ENCODE peak calls at places on chromosomes 6 and 20, in eight cellular contexts. F, L, E, J, I, Z, S and P are unnamed samples.

GRCh38 chr6:97594834-97595233 is 311.8 kb upstream of the MMS22L start:
- DNase-seq in Z (no peak), J (no peak), I (no peak), F (no peak), L (no peak), S (no peak), E (no peak), P (no peak)

GRCh38 chr6:81253821-81254220 is 498.7 kb downstream of the TENT5A start:
- DNase-seq in F (no peak), I (no peak), L (no peak), E (no peak), Z (no peak), J (no peak), S (no peak), P (no peak)

GRCh38 chr20:32624687-32625345 is 39.7 kb upstream of the NOL4L start:
- DNase-seq in J (no peak), S (no peak), L (no peak), E (no peak), Z (no peak), I (no peak), F (no peak), P (no peak)

GRCh38 chr6:134882426-134883038 is 67.4 kb downstream of the ALDH8A1 start:
- DNase-seq in Z (peak), I (peak), E (peak), J (peak), L (peak), F (no peak), S (peak), P (peak)

GRCh38 chr6:155273438-155273837 is 9.6 kb downstream of the CLDN20 start:
- DNase-seq in L (no peak), F (no peak), E (no peak), S (no peak), Z (no peak), J (peak), I (no peak), P (no peak)

GRCh38 chr6:14452567-14453527 is 335.3 kb downstream of the CD83 start:
- DNase-seq in J (peak), Z (no peak), E (no peak), F (peak), S (peak), I (no peak), L (no peak), P (no peak)

GRCh38 chr6:39801456-39802251 is 9.5 kb downstream of the DAAM2 start:
- DNase-seq in L (no peak), J (no peak), F (no peak), I (no peak), Z (no peak), E (no peak), S (no peak), P (peak)

GRCh38 chr6:12291785-12292604 is 1.8 kb downstream of the EDN1 start:
- DNase-seq in F (peak), I (no peak), J (no peak), L (peak), Z (no peak), S (no peak), E (no peak), P (peak)

GRCh38 chr6:33620158-33620583 is 951 bp upstream of the ITPR3 start:
- DNase-seq in I (no peak), L (peak), F (peak), E (no peak), Z (peak), J (peak), S (no peak), P (no peak)

GRCh38 chr6:71345505-71345904 is 56.9 kb downstream of the OGFRL1 start:
- DNase-seq in J (no peak), L (no peak), S (no peak), F (no peak), I (no peak), Z (no peak), E (no peak), P (no peak)

GRCh38 chr20:12595841-12596240 is 412.9 kb upstream of the SPTLC3 start:
- DNase-seq in J (no peak), S (no peak), Z (no peak), L (no peak), I (no peak), F (no peak), E (no peak), P (no peak)

GRCh38 chr6:82955841-82956240 is 109.8 kb downstream of the UBE3D start:
- DNase-seq in E (no peak), I (no peak), S (no peak), J (no peak), F (no peak), Z (no peak), L (no peak), P (no peak)

GRCh38 chr6:106801256-106801655 is 171.9 kb downstream of the QRSL1 start:
- DNase-seq in E (no peak), I (no peak), S (no peak), J (no peak), F (no peak), L (no peak), Z (no peak), P (no peak)

GRCh38 chr6:160007118-160007517 is 38.2 kb downstream of the IGF2R start:
- DNase-seq in Z (no peak), S (no peak), L (no peak), J (no peak), F (no peak), E (no peak), I (no peak), P (no peak)

GRCh38 chr6:160005211-160005610 is 36.3 kb downstream of the IGF2R start:
- DNase-seq in F (no peak), L (no peak), Z (no peak), I (no peak), J (no peak), E (no peak), S (no peak), P (no peak)

GRCh38 chr6:160010067-160010466 is 41.2 kb downstream of the IGF2R start:
- DNase-seq in F (no peak), J (no peak), Z (no peak), S (no peak), E (peak), L (no peak), I (no peak), P (no peak)

GRCh38 chr6:160005861-160006540 is 37.1 kb downstream of the IGF2R start:
- DNase-seq in L (no peak), Z (peak), E (no peak), F (peak), I (no peak), S (no peak), J (no peak), P (no peak)

DNA sequence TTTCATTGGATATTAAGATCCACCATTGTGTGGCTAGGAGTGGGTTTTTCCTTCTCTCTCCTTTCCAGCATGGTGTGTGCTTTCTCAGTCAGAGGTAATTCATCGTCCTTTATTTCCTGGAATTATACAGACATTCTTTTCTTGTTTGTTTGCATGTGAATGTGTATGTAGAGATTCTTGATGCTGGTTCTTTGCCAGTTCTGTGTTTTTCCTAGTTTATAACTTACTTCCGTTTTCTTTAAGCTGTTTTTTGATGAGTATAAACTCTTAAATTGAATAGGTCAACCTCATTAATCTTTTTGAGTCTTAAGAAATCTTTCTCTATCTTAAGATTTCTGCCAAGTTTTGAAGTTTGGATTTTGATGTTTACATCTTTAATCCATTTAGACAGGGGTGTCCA is 38.7 kb downstream of the IGF2R start:
- DNase-seq in S (no peak), J (no peak), L (no peak), Z (no peak), F (no peak), I (no peak), E (no peak), P (no peak)
- TF ChIP-seq POLR2AphosphoS5 in S (no peak), J (no peak), L (no peak), Z (no peak), F (no peak), I (no peak), E (no peak), P (no peak)

GRCh38 chr20:3866464-3866863 is 19.8 kb downstream of the MAVS start:
- DNase-seq in I (no peak), S (no peak), J (no peak), E (no peak), Z (no peak), L (no peak), F (no peak), P (no peak)
- TF ChIP-seq POLR2AphosphoS5 in I (no peak), S (no peak), J (no peak), E (peak), Z (no peak), L (no peak), F (no peak), P (no peak)

DNA sequence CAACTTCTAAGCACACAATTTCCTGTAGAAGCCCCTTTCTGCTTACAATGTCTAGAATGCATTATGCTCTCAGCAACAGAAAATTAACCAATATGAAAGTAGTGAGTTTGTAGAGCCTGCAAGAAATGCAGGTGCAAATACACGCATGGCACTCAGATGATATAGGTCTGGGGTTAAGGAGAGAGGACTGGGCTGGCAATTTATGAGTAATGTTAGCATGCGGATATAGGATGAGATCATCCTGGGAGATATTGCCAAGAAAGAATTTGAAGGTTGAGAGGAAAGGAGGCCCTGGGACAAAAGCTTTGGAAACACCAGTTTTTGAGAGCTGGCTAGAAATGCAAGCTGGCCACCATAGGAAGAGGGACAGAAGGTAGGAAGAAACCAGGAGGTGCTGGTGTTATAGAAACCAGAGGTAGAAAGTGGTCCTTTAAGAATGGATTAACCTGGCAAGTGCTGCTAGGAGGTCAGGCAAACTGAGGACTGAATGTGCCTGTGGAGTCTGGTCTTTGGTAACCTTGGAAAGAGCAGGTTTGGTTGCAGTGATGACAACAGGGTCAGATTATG is 183.2 kb upstream of the MYLIP start:
- DNase-seq in E (no peak), Z (no peak), F (no peak), I (no peak), S (no peak), L (no peak), J (no peak), P (no peak)
- TF ChIP-seq POLR2AphosphoS5 in E (no peak), Z (no peak), F (no peak), I (no peak), S (no peak), L (no peak), J (no peak), P (no peak)

DNA sequence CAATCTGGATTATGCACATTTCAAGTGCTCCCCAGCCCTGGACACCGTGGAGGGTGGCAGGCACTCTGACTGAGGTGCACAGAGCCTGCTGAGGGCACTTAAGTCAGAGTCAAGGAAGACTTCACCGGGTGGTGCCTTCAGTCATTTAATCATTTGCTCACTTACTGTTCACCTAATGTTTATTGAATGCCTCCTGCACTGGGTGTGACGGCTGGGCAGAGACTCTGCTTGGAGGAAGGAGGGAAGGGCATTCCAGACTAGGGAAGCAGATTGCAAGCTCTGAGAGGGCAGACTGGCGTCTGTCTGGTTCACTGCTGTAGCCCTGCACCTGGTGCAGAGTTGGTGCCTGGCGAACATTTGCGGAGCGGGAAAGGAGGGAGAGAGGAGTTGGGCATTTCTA is 54.2 kb upstream of the FAM83D start:
- DNase-seq in E (no peak), I (no peak), J (no peak), F (no peak), S (no peak), L (peak), Z (no peak), P (no peak)
- TF ChIP-seq POLR2AphosphoS5 in E (no peak), I (no peak), J (no peak), F (no peak), S (no peak), L (peak), Z (no peak), P (no peak)

GRCh38 chr6:72968704-72969103 is 256.6 kb downstream of the KHDC1L start:
- DNase-seq in E (no peak), J (no peak), L (no peak), I (peak), Z (no peak), F (no peak), S (no peak), P (no peak)

GRCh38 chr6:72969666-72970065 is 255.6 kb downstream of the KHDC1L start:
- DNase-seq in E (no peak), J (no peak), F (no peak), Z (no peak), S (no peak), I (no peak), L (no peak), P (no peak)

GRCh38 chr6:72967329-72967728 is 258.0 kb downstream of the KHDC1L start:
- DNase-seq in S (no peak), I (no peak), L (no peak), J (no peak), E (no peak), Z (no peak), F (no peak), P (no peak)

GRCh38 chr6:72963946-72964345 is 261.4 kb downstream of the KHDC1L start:
- DNase-seq in J (no peak), F (no peak), E (no peak), S (no peak), Z (no peak), I (no peak), L (no peak), P (no peak)

DNA sequence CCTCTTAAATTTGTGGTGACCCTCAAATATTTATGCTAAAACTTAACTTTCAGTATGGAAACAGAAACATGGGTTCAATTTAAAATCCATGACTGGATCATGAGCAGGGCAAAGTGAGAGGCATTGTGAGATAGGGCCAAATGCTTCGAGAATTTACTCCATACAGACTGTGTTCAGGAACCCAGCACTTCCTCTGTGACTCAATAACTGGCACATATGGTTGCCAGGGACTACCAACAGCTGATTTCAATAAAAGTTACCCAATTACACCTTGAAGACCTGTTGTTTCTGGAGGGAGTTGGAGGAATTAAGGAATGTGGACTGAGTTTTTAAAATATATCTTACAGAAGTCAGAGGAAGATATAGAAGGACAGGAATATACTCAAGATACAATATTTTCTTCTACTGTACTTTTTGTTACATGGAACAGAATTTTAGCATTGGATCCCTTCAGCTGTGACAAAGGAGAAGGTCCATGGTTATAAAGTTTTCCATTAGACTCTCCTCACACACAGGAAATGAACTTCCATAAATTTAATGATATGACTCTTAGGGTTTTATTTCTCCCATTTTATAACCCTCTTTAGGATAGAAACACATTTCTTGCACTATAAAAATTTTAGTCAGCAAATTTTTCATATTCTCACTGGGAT is 258.5 kb downstream of the KHDC1L start:
- DNase-seq in Z (no peak), S (no peak), L (no peak), J (no peak), F (no peak), E (no peak), I (no peak), P (no peak)
- TF ChIP-seq POLR2AphosphoS5 in Z (no peak), S (no peak), L (no peak), J (no peak), F (no peak), E (no peak), I (no peak), P (no peak)

GRCh38 chr6:149478631-149479314 is 6.0 kb downstream of the ZC3H12D start:
- DNase-seq in J (no peak), L (no peak), Z (no peak), F (no peak), I (no peak), E (no peak), S (no peak), P (no peak)
- TF ChIP-seq POLR2AphosphoS5 in J (no peak), L (no peak), Z (no peak), F (no peak), I (no peak), E (no peak), S (no peak), P (no peak)

GRCh38 chr6:170024940-170025339 is 265.9 kb downstream of the DLL1 start:
- DNase-seq in E (peak), J (no peak), Z (no peak), S (peak), I (no peak), L (peak), F (peak), P (no peak)
- TF ChIP-seq POLR2AphosphoS5 in E (peak), J (no peak), Z (peak), S (peak), I (no peak), L (peak), F (no peak), P (no peak)

GRCh38 chr6:52361945-52362442 is at the start of gene PAQR8:
- DNase-seq in Z (peak), I (no peak), E (peak), S (peak), F (peak), L (peak), J (peak), P (no peak)
- TF ChIP-seq POLR2AphosphoS5 in Z (no peak), I (peak), E (peak), S (no peak), F (peak), L (peak), J (peak), P (peak)